ENCODE peak calls at places on chromosomes 4 and X, in six cellular contexts. Q is IMR-90, P is body of pancreas, V is GM06990, X is hepatocyte, E is tibial nerve. H is an unnamed sample.

GRCh38 chrX:153476628-153477027 is 6.3 kb upstream of the HAUS7 start:
- DNase-seq in Q (peak), P (no peak), V (no peak), X (peak), E (no peak), H (no peak)

GRCh38 chr4:8699479-8700145 is 107.0 kb downstream of the CPZ start:
- DNase-seq in Q (no peak), P (no peak), V (no peak), X (no peak), E (no peak), H (no peak)

GRCh38 chrX:14864626-14865025 is 8.2 kb downstream of the FANCB start:
- DNase-seq in Q (peak), P (no peak), V (no peak), X (no peak), E (no peak), H (no peak)

GRCh38 chr4:16890651-16891050 is 7.8 kb downstream of the LDB2 start:
- DNase-seq in Q (no peak), P (no peak), V (no peak), X (no peak), E (no peak), H (no peak)

GRCh38 chr4:77040856-77041576 is 34.8 kb downstream of the CCNI start:
- DNase-seq in Q (peak), P (no peak), V (no peak), X (no peak), E (no peak), H (no peak)

GRCh38 chr4:170743633-170744032 is 653.9 kb upstream of the AADAT start:
- DNase-seq in Q (no peak), P (no peak), V (no peak), X (peak), E (no peak), H (no peak)

GRCh38 chrX:110214684-110215083 is 103.2 kb downstream of the AMMECR1 start:
- DNase-seq in Q (no peak), P (no peak), V (no peak), X (no peak), E (no peak), H (no peak)

GRCh38 chr4:88697113-88697512 is 516 bp downstream of the NAP1L5 start:
- DNase-seq in Q (peak), P (no peak), V (peak), X (no peak), E (no peak), H (no peak)

GRCh38 chr4:113469023-113469390 is 292.5 kb downstream of the CAMK2D start:
- DNase-seq in Q (peak), P (no peak), V (no peak), X (no peak), E (no peak), H (no peak)

GRCh38 chr4:132195181-132195580 is 953.9 kb upstream of the PCDH10 start:
- DNase-seq in Q (peak), P (no peak), V (no peak), X (no peak), E (no peak), H (no peak)

GRCh38 chr4:153535735-153536494 is 69.8 kb downstream of the TMEM131L start:
- DNase-seq in Q (peak), P (no peak), V (no peak), X (no peak), E (no peak), H (no peak)

GRCh38 chrX:30935985-30936384 is 46.9 kb upstream of the TAB3 start:
- DNase-seq in Q (peak), P (peak), V (no peak), X (peak), E (no peak), H (no peak)

GRCh38 chrX:69027181-69028005 is 137.9 kb downstream of the PJA1 start:
- DNase-seq in Q (peak), P (no peak), V (peak), X (peak), E (no peak), H (peak)

GRCh38 chr4:108170729-108171540 is 2.2 kb upstream of the LEF1 start:
- DNase-seq in Q (no peak), P (no peak), V (no peak), X (no peak), E (no peak), H (no peak)

GRCh38 chrX:12975999-12976558 is 1.2 kb downstream of the TMSB4X start:
- DNase-seq in Q (peak), P (peak), V (peak), X (peak), E (no peak), H (no peak)

GRCh38 chr4:122758033-122758432 is 25.5 kb downstream of the BBS12 start:
- DNase-seq in Q (peak), P (no peak), V (no peak), X (peak), E (no peak), H (no peak)

GRCh38 chr4:73606465-73606974 is 13.7 kb downstream of the RASSF6 start:
- DNase-seq in Q (no peak), P (no peak), V (peak), X (peak), E (no peak), H (no peak)

GRCh38 chr4:57374866-57375595 is 264.8 kb upstream of the IGFBP7 start:
- DNase-seq in Q (peak), P (no peak), V (no peak), X (no peak), E (no peak), H (no peak)

GRCh38 chr4:107133965-107134364 is 97.9 kb upstream of the DKK2 start:
- DNase-seq in Q (no peak), P (no peak), V (no peak), X (no peak), E (no peak), H (no peak)

GRCh38 chr4:127506283-127506682 is 126.5 kb upstream of the INTU start:
- DNase-seq in Q (no peak), P (no peak), V (no peak), X (no peak), E (no peak), H (no peak)

GRCh38 chr4:139740121-139740520 is 74.5 kb downstream of the MGST2 start:
- DNase-seq in Q (no peak), P (peak), V (no peak), X (no peak), E (no peak), H (no peak)

GRCh38 chr4:101074326-101074725 is 273.0 kb downstream of the PPP3CA start:
- DNase-seq in Q (no peak), P (no peak), V (no peak), X (no peak), E (no peak), H (no peak)

GRCh38 chr4:179076865-179077264 is 1634.6 kb upstream of the AGA start:
- DNase-seq in Q (no peak), P (no peak), V (no peak), X (no peak), E (no peak), H (no peak)

GRCh38 chr4:17911608-17912007 is 100.8 kb downstream of the NCAPG start:
- DNase-seq in Q (no peak), P (no peak), V (no peak), X (no peak), E (no peak), H (no peak)

GRCh38 chrX:107228486-107228819 is 22.0 kb downstream of the DNAAF6 start:
- DNase-seq in Q (no peak), P (no peak), V (no peak), X (no peak), E (no peak), H (no peak)

GRCh38 chrX:56066016-56066415 is 166.1 kb upstream of the KLF8 start:
- DNase-seq in Q (no peak), P (no peak), V (peak), X (no peak), E (no peak), H (no peak)

GRCh38 chr4:170230242-170230641 is 140.5 kb upstream of the AADAT start:
- DNase-seq in Q (no peak), P (no peak), V (no peak), X (no peak), E (no peak), H (no peak)

GRCh38 chrX:150127216-150127615 is 188.9 kb upstream of the EOLA2 start:
- DNase-seq in Q (no peak), P (no peak), V (no peak), X (no peak), E (no peak), H (no peak)

GRCh38 chr4:25007608-25008007 is 23.1 kb downstream of the LGI2 start:
- DNase-seq in Q (no peak), P (no peak), V (no peak), X (no peak), E (no peak), H (no peak)

GRCh38 chrX:21479695-21480280 is 105.6 kb downstream of the CNKSR2 start:
- DNase-seq in Q (peak), P (no peak), V (peak), X (peak), E (no peak), H (no peak)

GRCh38 chr4:78880874-78881492 is 58.3 kb downstream of the PAQR3 start:
- DNase-seq in Q (no peak), P (no peak), V (no peak), X (no peak), E (no peak), H (no peak)

GRCh38 chr4:8517946-8518345 is 62.2 kb upstream of the GPR78 start:
- DNase-seq in Q (no peak), P (no peak), V (no peak), X (no peak), E (no peak), H (no peak)

GRCh38 chr4:73308286-73308685 is 49.7 kb upstream of the ANKRD17 start:
- DNase-seq in Q (peak), P (no peak), V (no peak), X (peak), E (no peak), H (no peak)

GRCh38 chr4:186190456-186191265 is 706 bp upstream of the CYP4V2 start:
- DNase-seq in Q (no peak), P (peak), V (no peak), X (peak), E (no peak), H (no peak)

GRCh38 chr4:824461-825062 is 1.4 kb downstream of the CPLX1 start:
- DNase-seq in Q (no peak), P (no peak), V (no peak), X (no peak), E (no peak), H (no peak)

GRCh38 chrX:72060196-72060974 is 71.3 kb downstream of the RTL5 start:
- DNase-seq in Q (peak), P (no peak), V (no peak), X (no peak), E (no peak), H (no peak)

GRCh38 chr4:175290401-175290800 is 372.2 kb downstream of the ADAM29 start:
- DNase-seq in Q (peak), P (no peak), V (no peak), X (no peak), E (no peak), H (no peak)

GRCh38 chr4:185554243-185555126 is 19.2 kb upstream of the PDLIM3 start:
- DNase-seq in Q (no peak), P (no peak), V (no peak), X (no peak), E (no peak), H (no peak)

GRCh38 chr4:158197194-158197593 is 13.1 kb upstream of the TMEM144 start:
- DNase-seq in Q (no peak), P (no peak), V (no peak), X (peak), E (no peak), H (no peak)

DNA sequence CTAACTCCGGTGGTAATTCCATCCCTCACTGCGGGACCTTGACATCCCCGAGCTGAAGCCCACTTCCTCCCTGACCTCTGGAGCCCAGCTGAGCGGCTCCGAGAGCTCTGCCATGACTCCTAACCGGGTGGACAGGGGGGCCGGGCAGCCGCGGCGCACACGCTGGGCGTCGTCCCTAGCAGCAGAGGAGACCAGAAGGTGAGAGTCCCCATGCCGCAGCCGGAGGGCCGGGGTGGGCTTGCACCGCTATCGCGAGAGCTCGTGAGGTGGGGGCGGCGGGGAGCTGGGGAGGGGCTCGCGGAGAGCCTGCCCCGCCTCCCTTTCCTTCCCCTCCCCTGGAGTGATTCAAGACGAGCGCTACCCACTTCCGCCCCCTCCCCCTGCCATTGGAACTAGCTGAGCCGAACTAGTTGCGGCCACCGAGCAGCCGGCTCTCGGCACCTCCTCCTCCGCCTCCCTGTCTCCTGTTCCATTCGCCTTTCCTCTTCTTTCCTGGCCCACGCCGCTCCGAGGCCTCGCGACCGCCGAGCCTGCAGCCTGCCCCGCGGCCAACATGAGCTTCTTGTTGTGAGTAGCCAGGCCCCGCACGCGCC is at the start of gene MOB1B:
- DNase-seq in Q (peak), P (peak), V (peak), X (peak), E (peak), H (peak)
- TF ChIP-seq CTCF in Q (peak), P (peak), V (peak), X (peak), E (peak), H (no peak)

GRCh38 chr4:119209586-119209985 is 2.9 kb upstream of the USP53 start:
- DNase-seq in Q (no peak), P (no peak), V (no peak), X (no peak), E (no peak), H (no peak)

GRCh38 chr4:119212251-119212963 is at the start of gene USP53:
- DNase-seq in Q (peak), P (peak), V (peak), X (peak), E (peak), H (peak)

GRCh38 chr4:119211856-119212250 is 660 bp upstream of the USP53 start:
- DNase-seq in Q (no peak), P (no peak), V (no peak), X (no peak), E (no peak), H (no peak)

GRCh38 chr4:119210760-119211159 is 1.8 kb upstream of the USP53 start:
- DNase-seq in Q (peak), P (no peak), V (no peak), X (no peak), E (no peak), H (no peak)

DNA sequence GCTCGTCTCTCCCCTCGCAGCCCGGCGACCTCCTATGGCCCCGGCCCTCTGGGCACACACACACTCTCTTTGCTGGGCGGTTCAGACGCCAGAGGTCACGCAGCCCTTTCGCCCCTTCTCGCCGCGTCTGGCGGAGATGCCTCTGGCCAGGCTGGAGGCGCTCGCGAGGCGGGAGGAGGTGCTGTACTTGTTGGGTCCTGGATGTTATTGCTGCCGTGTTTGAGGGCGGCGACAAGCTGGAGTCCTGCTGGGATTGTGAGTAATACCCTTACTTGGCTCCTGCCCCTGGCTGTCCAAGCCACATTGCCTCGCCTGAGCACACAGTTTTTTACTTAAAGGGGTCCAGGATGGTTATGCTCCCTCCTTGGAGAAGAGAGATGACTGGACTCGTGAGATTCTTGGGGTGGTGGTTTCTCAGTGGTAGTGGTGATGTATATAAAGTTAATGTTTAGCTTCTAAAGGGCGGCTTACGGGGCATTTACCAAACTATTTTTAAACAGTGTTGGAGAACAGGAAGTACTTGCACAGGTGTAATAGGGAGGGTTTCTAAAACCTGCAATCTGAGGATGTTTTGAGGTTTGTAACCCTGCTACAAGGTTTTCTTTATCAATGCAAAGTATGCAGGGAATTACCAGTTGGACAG is 572 bp downstream of the USP53 start:
- DNase-seq in Q (peak), P (peak), V (no peak), X (peak), E (peak), H (peak)
- TF ChIP-seq CTCF in Q (peak), P (peak), V (peak), X (peak), E (no peak), H (no peak)

GRCh38 chr4:48905363-48906015 is 1.1 kb downstream of the OCIAD2 start:
- DNase-seq in Q (peak), P (peak), V (peak), X (peak), E (no peak), H (no peak)
- TF ChIP-seq CTCF in Q (no peak), P (peak), V (peak), X (no peak), E (no peak), H (no peak)

DNA sequence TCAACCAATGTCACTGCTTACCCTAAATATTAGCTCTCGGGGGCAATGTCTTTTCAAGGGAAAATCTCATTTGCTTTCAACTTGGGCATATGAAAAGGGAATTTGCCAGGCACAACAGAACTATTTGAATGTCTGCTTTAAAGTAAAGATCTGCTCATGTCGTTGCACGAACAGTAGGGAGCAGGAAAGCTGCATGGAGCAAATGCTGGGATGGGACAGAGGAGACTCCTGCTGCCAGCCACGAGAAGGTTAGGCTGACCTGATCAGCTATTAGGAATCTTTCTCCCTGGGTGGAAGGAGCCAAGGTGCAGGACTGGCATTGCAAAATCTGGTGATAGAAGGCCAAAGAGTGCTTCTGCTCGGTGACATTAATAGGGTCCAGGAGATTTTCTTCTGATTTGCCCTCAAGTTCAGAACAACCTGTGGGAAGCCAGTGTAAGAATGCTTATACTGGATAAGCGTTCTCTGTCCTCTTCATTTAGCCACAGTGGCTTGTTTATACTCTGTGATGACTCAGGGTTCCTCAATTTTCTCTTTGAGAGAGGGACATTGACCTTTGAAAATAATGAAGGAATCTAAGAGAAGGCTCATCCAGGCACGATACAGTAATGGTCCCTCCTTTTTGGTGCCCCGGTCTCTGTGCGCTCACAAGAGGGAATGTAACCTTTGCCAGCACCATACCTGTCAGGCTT is 22.9 kb downstream of the FHL1 start:
- DNase-seq in Q (peak), P (no peak), V (no peak), X (peak), E (no peak), H (no peak)
- TF ChIP-seq CTCF in Q (peak), P (no peak), V (no peak), X (peak), E (peak), H (no peak)

GRCh38 chr4:155809835-155810234 is 51.0 kb downstream of the GUCY1B1 start:
- DNase-seq in Q (peak), P (no peak), V (peak), X (peak), E (no peak), H (no peak)
- TF ChIP-seq CTCF in Q (peak), P (peak), V (peak), X (peak), E (peak), H (no peak)

DNA sequence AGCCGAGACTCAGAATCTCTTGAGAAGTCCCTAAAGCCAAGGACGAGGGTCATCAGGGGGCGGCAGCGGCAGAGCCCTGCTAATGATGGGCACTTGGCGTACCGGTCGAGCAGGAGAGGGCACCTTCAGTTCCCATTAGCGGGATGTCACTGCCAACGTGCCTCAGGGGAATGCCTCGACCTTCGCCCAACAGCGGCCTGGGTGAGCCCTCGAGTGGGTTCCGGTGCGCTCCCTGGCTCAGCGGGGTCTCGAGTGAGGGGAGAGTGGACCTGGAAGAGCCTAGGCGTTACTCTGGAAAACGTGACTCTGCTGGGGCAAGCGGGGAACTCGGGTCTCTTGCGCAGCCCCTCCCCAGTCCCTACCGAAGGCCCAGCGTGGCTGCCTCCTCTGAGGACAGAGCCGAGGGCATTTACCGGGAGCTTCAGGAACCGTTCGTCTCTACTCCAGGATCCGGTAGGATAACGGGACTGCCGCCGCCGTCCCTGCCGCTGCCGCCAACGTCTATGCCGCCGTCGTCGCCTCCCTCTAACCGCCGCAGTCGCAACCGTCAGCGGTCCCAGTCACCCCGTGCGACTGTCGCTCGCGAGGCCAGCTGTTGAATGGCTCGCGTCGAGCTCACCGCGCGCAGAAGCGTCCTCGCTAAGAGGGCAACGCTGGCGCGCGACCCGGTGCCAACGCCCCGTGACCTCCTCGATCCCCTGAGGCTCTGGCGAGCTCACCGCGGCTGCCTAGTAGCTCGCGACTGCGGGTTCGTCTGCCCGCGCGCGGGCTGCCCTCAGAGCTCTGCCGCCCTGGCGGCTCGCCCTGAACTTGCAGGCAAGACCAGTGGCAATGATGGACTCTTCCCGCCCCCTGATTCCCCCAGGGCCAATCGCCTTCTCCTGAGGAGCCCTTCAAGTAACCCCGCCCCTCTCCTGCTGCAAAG is 37.1 kb downstream of the PGRMC1 start:
- DNase-seq in Q (peak), P (peak), V (peak), X (peak), E (no peak), H (no peak)
- TF ChIP-seq CTCF in Q (peak), P (peak), V (peak), X (no peak), E (no peak), H (no peak)

GRCh38 chr4:13403833-13404232 is 80.3 kb downstream of the RAB28 start:
- DNase-seq in Q (no peak), P (no peak), V (no peak), X (no peak), E (no peak), H (no peak)
- TF ChIP-seq CTCF in Q (peak), P (no peak), V (no peak), X (no peak), E (no peak), H (no peak)

H was measured in omental fat pad.